ENCODE peak calls at places on chromosomes 16 and 17, in four cellular contexts. Q is SK-N-SH, K is H1, X is HCT116. V is an unnamed sample.

GRCh38 chr17:39927101-39927927 is at the start of the genes LRRC3C and ORMDL3:
- DNase-seq in Q (peak), K (peak), X (peak), V (peak)

GRCh38 chr16:85302018-85302847 is 190.0 kb upstream of the CIBAR2 start:
- DNase-seq in Q (no peak), K (no peak), X (peak), V (no peak)

GRCh38 chr17:47717261-47717697 is 15.8 kb upstream of the TBX21 start:
- DNase-seq in Q (peak), K (no peak), X (no peak), V (no peak)

GRCh38 chr17:76691379-76692191 is 19.2 kb downstream of the MXRA7 start:
- DNase-seq in Q (no peak), K (no peak), X (no peak), V (no peak)

GRCh38 chr16:46897471-46897870 is 13.3 kb downstream of the GPT2 start:
- DNase-seq in Q (no peak), K (no peak), X (no peak), V (no peak)

GRCh38 chr17:27578718-27579085 is 52.3 kb upstream of the LGALS9 start:
- DNase-seq in Q (no peak), K (no peak), X (no peak), V (no peak)

GRCh38 chr16:508884-509736 is 18.4 kb upstream of the CAPN15 start:
- DNase-seq in Q (peak), K (no peak), X (no peak), V (no peak)

GRCh38 chr17:51764387-51764971 is 394.0 kb downstream of the CA10 start:
- DNase-seq in Q (peak), K (peak), X (peak), V (peak)

GRCh38 chr16:61936522-61936921 is 99.7 kb downstream of the CDH8 start:
- DNase-seq in Q (peak), K (no peak), X (no peak), V (no peak)

GRCh38 chr16:46830417-46830901 is 521 bp downstream of the C16orf87 start:
- DNase-seq in Q (no peak), K (no peak), X (no peak), V (peak)

GRCh38 chr17:9231449-9232154 is 210.3 kb downstream of the NTN1 start:
- DNase-seq in Q (no peak), K (no peak), X (no peak), V (no peak)

GRCh38 chr17:83149326-83149725 is 69.9 kb downstream of the METRNL start:
- DNase-seq in Q (no peak), K (no peak), X (no peak), V (no peak)

DNA sequence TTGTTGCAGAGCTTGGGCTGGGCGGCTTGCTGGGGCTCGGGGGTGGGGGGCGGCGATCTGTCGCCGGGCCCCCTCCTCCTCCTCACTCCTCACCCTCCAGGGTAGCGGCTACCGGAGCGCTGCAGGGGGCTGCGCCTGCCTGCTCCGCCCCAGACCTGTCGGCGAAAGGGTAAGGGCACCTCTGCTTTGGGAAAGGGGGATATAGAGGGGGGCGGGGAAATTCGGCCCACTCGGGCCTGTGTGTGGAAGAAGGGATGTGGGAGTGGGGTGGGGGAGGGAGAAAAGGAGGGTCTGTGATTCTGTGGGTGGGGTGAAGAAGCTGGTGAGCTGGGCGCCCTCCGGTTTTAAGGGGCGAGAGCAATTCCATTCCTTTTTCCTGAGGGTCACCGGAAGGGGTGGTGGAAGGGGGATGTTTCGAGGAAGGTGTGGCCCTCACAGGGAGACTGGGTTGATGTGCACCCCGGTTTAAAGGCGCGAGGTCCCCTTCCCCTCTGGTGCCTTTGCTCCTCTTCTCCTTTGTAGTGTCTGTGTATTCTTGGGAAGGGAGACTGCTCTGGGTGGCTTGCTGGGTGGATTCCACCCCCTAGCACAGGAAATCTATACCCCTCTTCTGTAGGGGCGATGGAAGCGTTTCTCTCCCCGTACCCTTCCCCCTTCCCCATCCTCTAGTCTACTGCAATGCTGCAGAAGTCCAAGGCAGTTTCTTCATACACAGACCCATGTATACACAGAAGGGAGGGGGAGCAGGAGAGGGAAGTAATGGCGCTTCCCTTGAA is 881 bp downstream of the TAOK1 start:
- DNase-seq in Q (peak), K (no peak), X (no peak), V (no peak)
- TF ChIP-seq JUND in Q (no peak), K (no peak), X (no peak), V (no peak)

GRCh38 chr17:33756021-33756420 is 462.9 kb upstream of the ASIC2 start:
- DNase-seq in Q (no peak), K (no peak), X (no peak), V (no peak)

GRCh38 chr17:33753452-33753851 is 460.4 kb upstream of the ASIC2 start:
- DNase-seq in Q (no peak), K (no peak), X (no peak), V (peak)

GRCh38 chr17:33751702-33752065 is 458.6 kb upstream of the ASIC2 start:
- DNase-seq in Q (no peak), K (no peak), X (no peak), V (no peak)

GRCh38 chr17:33749171-33749570 is 456.1 kb upstream of the ASIC2 start:
- DNase-seq in Q (no peak), K (no peak), X (no peak), V (no peak)

GRCh38 chr17:33750943-33751701 is 458.0 kb upstream of the ASIC2 start:
- DNase-seq in Q (peak), K (peak), X (peak), V (peak)
- TF ChIP-seq JUND in Q (no peak), K (no peak), X (no peak), V (no peak)

DNA sequence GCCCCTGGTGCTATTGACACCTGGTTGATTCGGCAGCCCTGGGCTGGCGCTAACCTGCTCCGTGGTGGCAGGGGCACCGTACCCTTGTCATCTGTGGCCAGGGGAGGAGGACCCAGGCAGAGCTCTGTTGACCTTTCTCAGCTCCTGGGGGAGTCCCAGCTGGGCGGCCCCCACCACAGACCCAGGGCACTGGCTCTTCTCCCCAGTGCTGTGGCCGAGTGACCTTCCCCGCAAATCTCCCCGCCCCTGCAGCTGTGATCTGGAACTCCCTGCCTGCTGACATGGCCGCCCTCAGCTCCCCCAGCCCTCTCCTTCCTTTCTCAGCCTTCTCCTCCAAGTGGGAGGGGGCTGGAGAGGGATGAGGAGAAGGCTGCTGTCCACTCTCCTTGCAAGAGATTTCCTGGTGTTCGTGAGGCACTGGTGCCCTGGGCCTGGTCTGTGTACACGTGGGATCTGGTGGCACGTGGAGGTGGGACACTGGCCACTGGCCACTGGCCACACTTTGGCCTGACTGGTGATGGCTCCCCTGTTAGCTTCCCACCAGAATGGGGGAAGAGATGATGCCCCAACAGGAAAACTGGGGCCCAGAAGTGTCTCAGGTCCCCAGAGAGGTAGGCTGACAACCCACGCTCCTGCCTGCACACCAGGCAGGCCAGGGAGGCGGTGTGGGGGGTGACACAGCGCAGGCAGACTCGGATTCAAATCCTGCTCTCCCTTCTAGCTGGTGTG is 8.2 kb downstream of the FMNL1 start:
- DNase-seq in Q (no peak), K (no peak), X (no peak), V (no peak)
- TF ChIP-seq JUND in Q (no peak), K (no peak), X (no peak), V (no peak)

DNA sequence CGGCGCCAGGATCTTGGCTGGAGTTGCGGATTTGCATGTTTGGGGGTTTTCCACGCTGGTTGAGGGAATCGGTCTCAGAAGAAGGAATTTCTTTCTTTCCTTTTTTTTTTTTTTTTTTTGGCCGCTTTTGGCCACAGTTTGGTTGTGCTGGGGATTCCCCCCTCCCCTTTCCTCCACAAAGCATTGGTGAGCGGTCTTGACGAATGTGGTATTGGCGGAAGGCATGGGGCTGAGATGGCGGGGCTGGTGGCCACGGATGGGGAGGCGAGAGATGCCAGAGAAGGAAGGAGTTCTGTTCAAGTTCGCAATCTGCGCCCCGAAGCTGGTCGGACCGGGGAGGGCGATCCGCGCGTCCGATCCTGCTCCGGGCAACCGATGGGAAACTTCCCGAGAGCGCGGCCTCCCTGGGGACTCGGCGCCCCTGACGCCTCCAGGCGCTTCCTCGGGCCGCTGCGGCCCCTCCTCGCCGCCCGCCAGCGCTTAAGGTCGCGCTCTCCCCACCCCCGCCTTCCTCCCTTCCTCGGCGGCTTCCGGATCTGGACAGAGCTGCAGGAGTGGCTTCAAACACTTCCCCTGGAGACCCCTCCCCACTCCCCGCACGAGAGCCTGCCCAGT is 43.2 kb downstream of the RAI1 start:
- DNase-seq in Q (peak), K (no peak), X (no peak), V (no peak)
- TF ChIP-seq JUND in Q (no peak), K (no peak), X (no peak), V (no peak)

GRCh38 chr16:12111223-12111622 is 134.7 kb downstream of the SNX29 start:
- DNase-seq in Q (no peak), K (no peak), X (no peak), V (no peak)

GRCh38 chr16:12113581-12114375 is 137.2 kb downstream of the SNX29 start:
- DNase-seq in Q (peak), K (no peak), X (no peak), V (no peak)

GRCh38 chr16:12111819-12112218 is 135.3 kb downstream of the SNX29 start:
- DNase-seq in Q (no peak), K (no peak), X (no peak), V (no peak)

GRCh38 chr16:12110361-12111107 is 134.0 kb downstream of the SNX29 start:
- DNase-seq in Q (no peak), K (no peak), X (no peak), V (no peak)
- TF ChIP-seq JUND in Q (no peak), K (no peak), X (no peak), V (no peak)

GRCh38 chr17:19482571-19482970 is 51.1 kb upstream of the SLC47A1 start:
- DNase-seq in Q (no peak), K (no peak), X (no peak), V (no peak)
- TF ChIP-seq JUND in Q (no peak), K (peak), X (no peak), V (peak)

GRCh38 chr17:6755281-6755680 is 565 bp upstream of the XAF1 start:
- DNase-seq in Q (peak), K (no peak), X (no peak), V (no peak)

GRCh38 chr17:6752068-6752909 is 3.6 kb upstream of the XAF1 start:
- DNase-seq in Q (no peak), K (no peak), X (no peak), V (no peak)

GRCh38 chr17:6753565-6753964 is 2.3 kb upstream of the XAF1 start:
- DNase-seq in Q (no peak), K (no peak), X (no peak), V (no peak)

GRCh38 chr17:6755731-6756184 is at the start of gene XAF1:
- DNase-seq in Q (no peak), K (no peak), X (no peak), V (no peak)

GRCh38 chr17:6753006-6753445 is 2.8 kb upstream of the XAF1 start:
- DNase-seq in Q (no peak), K (no peak), X (no peak), V (no peak)
- TF ChIP-seq JUND in Q (no peak), K (no peak), X (no peak), V (no peak)

DNA sequence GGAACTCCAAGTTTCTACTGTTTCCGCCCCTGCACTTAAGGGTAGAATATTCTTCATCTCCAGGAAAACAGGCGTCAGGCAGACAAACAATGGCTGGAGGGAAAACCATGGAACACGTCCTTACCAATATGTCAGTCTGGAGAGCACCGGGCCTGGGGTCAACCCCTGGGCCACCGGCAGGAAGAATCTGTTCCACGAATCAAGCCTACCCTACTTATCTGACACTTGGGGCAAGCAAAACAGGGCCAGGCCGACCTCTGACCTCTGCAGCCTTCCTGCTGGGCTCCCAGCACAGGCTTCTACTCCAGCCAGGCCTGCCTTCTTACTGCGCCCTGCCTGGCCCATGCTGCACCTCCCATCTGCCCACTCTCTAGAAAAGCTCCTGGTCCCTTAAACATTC is 10.1 kb downstream of the VAC14 start:
- DNase-seq in Q (no peak), K (no peak), X (no peak), V (no peak)
- TF ChIP-seq JUND in Q (no peak), K (no peak), X (no peak), V (no peak)

GRCh38 chr16:10683160-10683559 is 11.6 kb downstream of the TEKT5 start:
- DNase-seq in Q (no peak), K (no peak), X (no peak), V (peak)
- TF ChIP-seq JUND in Q (no peak), K (no peak), X (no peak), V (no peak)

DNA sequence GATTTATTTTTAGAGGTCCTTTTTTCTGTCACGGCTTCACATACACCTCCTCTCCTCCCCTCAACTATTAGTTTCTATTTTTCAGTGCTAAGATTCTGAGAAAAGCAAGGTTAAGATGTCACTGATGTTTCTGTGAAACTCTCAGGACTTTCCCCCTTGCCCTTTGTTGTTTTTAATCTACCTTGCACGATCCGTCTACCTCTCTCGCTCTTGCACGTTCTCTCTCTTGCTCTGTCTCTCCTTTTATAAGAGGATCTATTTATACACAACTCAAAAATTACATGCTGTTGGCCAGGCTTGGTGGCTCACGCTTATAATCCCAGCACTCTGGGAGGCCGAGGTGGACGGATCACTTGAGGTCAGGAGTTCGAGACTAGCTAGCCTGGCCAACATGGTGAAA is 43.6 kb downstream of the RPA1 start:
- DNase-seq in Q (no peak), K (no peak), X (no peak), V (no peak)
- TF ChIP-seq JUND in Q (no peak), K (no peak), X (no peak), V (no peak)